ENCODE peak calls at places on chromosome 18, in six cellular contexts. I, R, T, L, D and H are unnamed samples.

GRCh38 chr18:5879479-5879882 is 15.8 kb downstream of the TMEM200C start:
- DNase-seq in L (no peak), D (no peak), R (no peak), T (no peak), I (peak), H (peak)

GRCh38 chr18:6207119-6207518 is 207.6 kb downstream of the L3MBTL4 start:
- DNase-seq in R (no peak), I (no peak), D (no peak), T (no peak), L (no peak), H (no peak)

GRCh38 chr18:77127769-77128671 is 4.6 kb downstream of the MBP start:
- DNase-seq in R (no peak), L (no peak), T (no peak), I (peak), D (no peak), H (no peak)

GRCh38 chr18:10560457-10561045 is 34.7 kb downstream of the NAPG start:
- DNase-seq in I (peak), T (peak), D (peak), R (peak), L (peak), H (peak)

GRCh38 chr18:48493856-48494255 is 45.0 kb upstream of the CTIF start:
- DNase-seq in R (no peak), I (no peak), L (no peak), D (no peak), T (no peak), H (no peak)

GRCh38 chr18:49018961-49019445 is 68.2 kb upstream of the SMAD7 start:
- DNase-seq in D (no peak), I (no peak), R (no peak), T (no peak), L (no peak), H (no peak)

GRCh38 chr18:74478316-74478715 is 17.8 kb upstream of the CNDP2 start:
- DNase-seq in T (no peak), L (no peak), R (no peak), I (no peak), D (no peak), H (no peak)

GRCh38 chr18:31573047-31573446 is 18.6 kb upstream of the TTR start:
- DNase-seq in I (no peak), T (no peak), R (no peak), D (no peak), L (no peak), H (no peak)

GRCh38 chr18:62865498-62865897 is 150.2 kb downstream of the PHLPP1 start:
- DNase-seq in D (no peak), L (no peak), R (no peak), T (no peak), I (no peak), H (no peak)

GRCh38 chr18:10047237-10047636 is 133.4 kb downstream of the VAPA start:
- DNase-seq in R (no peak), I (peak), L (no peak), T (no peak), D (no peak), H (no peak)

GRCh38 chr18:49976810-49977209 is 163.5 kb upstream of the ACAA2 start:
- DNase-seq in L (no peak), I (no peak), T (peak), D (no peak), R (no peak), H (no peak)

GRCh38 chr18:39051013-39051412 is 1485.4 kb upstream of the CELF4 start:
- DNase-seq in T (no peak), R (no peak), D (no peak), L (no peak), I (peak), H (no peak)

GRCh38 chr18:48455555-48456478 is 46.6 kb upstream of the ZBTB7C start:
- DNase-seq in I (peak), T (no peak), L (peak), D (peak), R (no peak), H (no peak)

GRCh38 chr18:21490745-21491144 is 109.8 kb downstream of the ESCO1 start:
- DNase-seq in I (no peak), D (no peak), L (no peak), T (no peak), R (no peak), H (no peak)

GRCh38 chr18:31046916-31047315 is 4.4 kb upstream of the DSC3 start:
- DNase-seq in I (no peak), R (no peak), T (no peak), L (no peak), D (no peak), H (no peak)

GRCh38 chr18:52701219-52701935 is 361.4 kb downstream of the DCC start:
- DNase-seq in I (no peak), T (no peak), D (no peak), R (no peak), L (no peak), H (no peak)

GRCh38 chr18:44474067-44474411 is 206.6 kb upstream of the SETBP1 start:
- DNase-seq in R (no peak), I (no peak), T (peak), L (no peak), D (no peak), H (no peak)

GRCh38 chr18:46051731-46052461 is 20.2 kb downstream of the PSTPIP2 start:
- DNase-seq in T (no peak), R (no peak), L (peak), I (peak), D (no peak), H (no peak)

GRCh38 chr18:3891245-3891644 is 441.3 kb downstream of the TGIF1 start:
- DNase-seq in D (no peak), L (no peak), T (no peak), I (no peak), R (no peak), H (no peak)

GRCh38 chr18:39951321-39951720 is 2003.7 kb upstream of the PIK3C3 start:
- DNase-seq in I (peak), L (no peak), R (no peak), T (no peak), D (no peak), H (no peak)

GRCh38 chr18:62389761-62390481 is 64.8 kb downstream of the TNFRSF11A start:
- DNase-seq in T (no peak), I (no peak), D (no peak), R (no peak), L (no peak), H (no peak)

GRCh38 chr18:13530879-13531387 is 195.4 kb downstream of the FAM210A start:
- DNase-seq in L (peak), D (no peak), T (peak), I (peak), R (peak), H (peak)

GRCh38 chr18:10863026-10863425 is 286.3 kb downstream of the PIEZO2 start:
- DNase-seq in R (no peak), I (peak), D (no peak), T (no peak), L (no peak), H (no peak)

GRCh38 chr18:36496022-36496421 is 198.5 kb downstream of the FHOD3 start:
- DNase-seq in I (no peak), R (no peak), L (no peak), D (no peak), T (no peak), H (no peak)

GRCh38 chr18:27685807-27686412 is 491.0 kb downstream of the CDH2 start:
- DNase-seq in I (peak), T (peak), D (no peak), R (peak), L (peak), H (peak)